ENCODE peak calls at places on chromosome 17, in seven cellular contexts. D is SK-N-SH, P is HCT116, G is K562, R is GM12878, W is H1, Y is HepG2. V is an unnamed sample.

GRCh38 chr17:17073627-17074521 is 31.6 kb downstream of the MPRIP start:
- DNase-seq in D (no peak), R (no peak), G (no peak), P (no peak), Y (no peak), W (no peak), V (no peak)

GRCh38 chr17:79622776-79623175 is 11.9 kb upstream of the RBFOX3 start:
- DNase-seq in R (no peak), D (peak), G (no peak), W (no peak), Y (no peak), P (no peak), V (no peak)

GRCh38 chr17:61816538-61816937 is 46.8 kb downstream of the BRIP1 start:
- DNase-seq in D (no peak), Y (no peak), P (no peak), G (no peak), R (no peak), W (no peak), V (no peak)

GRCh38 chr17:79786930-79787643 is 9.1 kb downstream of the CBX2 start:
- DNase-seq in D (no peak), W (no peak), R (no peak), Y (no peak), G (no peak), P (no peak), V (no peak)

GRCh38 chr17:56020369-56020768 is 132.9 kb upstream of the ANKFN1 start:
- DNase-seq in R (no peak), G (no peak), D (no peak), P (no peak), W (no peak), Y (no peak), V (no peak)

GRCh38 chr17:75697651-75698291 is 23.5 kb upstream of the ITGB4 start:
- DNase-seq in R (no peak), G (no peak), Y (peak), W (no peak), D (no peak), P (no peak), V (no peak)

GRCh38 chr17:16953347-16953746 is 18.6 kb downstream of the TNFRSF13B start:
- DNase-seq in D (no peak), W (no peak), G (no peak), P (no peak), Y (no peak), R (no peak), V (no peak)

GRCh38 chr17:67021196-67021595 is 23.2 kb upstream of the CACNG1 start:
- DNase-seq in Y (no peak), D (no peak), G (peak), P (no peak), W (no peak), R (no peak), V (no peak)

GRCh38 chr17:47223460-47223859 is 14.3 kb downstream of the MYL4 start:
- DNase-seq in G (no peak), D (no peak), W (no peak), P (no peak), Y (no peak), R (no peak), V (no peak)

GRCh38 chr17:3974138-3974687 is 10.0 kb upstream of the ATP2A3 start:
- DNase-seq in W (no peak), D (peak), P (no peak), R (no peak), Y (no peak), G (peak), V (no peak)

GRCh38 chr17:21353326-21354010 is 22.7 kb upstream of the KCNJ12 start:
- DNase-seq in Y (no peak), P (no peak), W (no peak), D (no peak), R (no peak), G (no peak), V (no peak)

GRCh38 chr17:76793775-76794174 is 55.9 kb downstream of the MFSD11 start:
- DNase-seq in R (no peak), D (peak), P (peak), Y (peak), W (no peak), G (peak), V (peak)

GRCh38 chr17:57195790-57196460 is 60.4 kb upstream of the MSI2 start:
- DNase-seq in W (no peak), R (no peak), P (no peak), Y (no peak), G (no peak), D (no peak), V (no peak)

GRCh38 chr17:63697341-63698286 is 2.3 kb downstream of the LIMD2 start:
- DNase-seq in Y (peak), W (no peak), D (peak), R (peak), P (peak), G (peak), V (peak)

GRCh38 chr17:78952706-78953105 is 27.0 kb downstream of the LGALS3BP start:
- DNase-seq in R (no peak), P (no peak), Y (no peak), G (no peak), D (no peak), W (no peak), V (no peak)

GRCh38 chr17:72270530-72270929 is 149.7 kb downstream of the SOX9 start:
- DNase-seq in R (no peak), W (no peak), G (no peak), Y (no peak), P (no peak), D (peak), V (peak)

GRCh38 chr17:57655564-57655963 is 89.5 kb downstream of the CCDC182 start:
- DNase-seq in G (no peak), D (no peak), P (no peak), R (no peak), W (no peak), Y (no peak), V (no peak)

GRCh38 chr17:976316-976715 is 3.3 kb downstream of the NXN start:
- DNase-seq in G (no peak), W (no peak), R (no peak), Y (no peak), P (no peak), D (no peak), V (no peak)

GRCh38 chr17:979211-979538 is 401 bp downstream of the NXN start:
- DNase-seq in D (no peak), G (no peak), R (no peak), W (no peak), Y (no peak), P (no peak), V (no peak)

GRCh38 chr17:975321-975982 is 4.1 kb downstream of the NXN start:
- DNase-seq in Y (no peak), G (no peak), W (no peak), P (no peak), R (no peak), D (peak), V (no peak)

GRCh38 chr17:978110-979093 is 1.2 kb downstream of the NXN start:
- DNase-seq in P (no peak), W (no peak), R (no peak), Y (no peak), D (peak), G (peak), V (no peak)

GRCh38 chr17:977163-977562 is 2.4 kb downstream of the NXN start:
- DNase-seq in P (no peak), D (no peak), R (no peak), G (no peak), W (no peak), Y (no peak), V (no peak)
- TF ChIP-seq JUND in P (no peak), D (no peak), R (no peak), G (no peak), W (no peak), Y (no peak), V (no peak)

GRCh38 chr17:42362245-42362961 is 25.8 kb downstream of the STAT3 start:
- DNase-seq in Y (no peak), W (no peak), R (no peak), D (no peak), G (no peak), P (no peak), V (no peak)
- TF ChIP-seq JUND in Y (no peak), W (no peak), R (no peak), D (no peak), G (no peak), P (no peak), V (no peak)

GRCh38 chr17:82985436-82985820 is 94.0 kb upstream of the METRNL start:
- DNase-seq in W (no peak), P (no peak), G (no peak), R (no peak), D (peak), Y (no peak), V (no peak)
- TF ChIP-seq JUND in W (no peak), P (no peak), G (no peak), R (no peak), D (no peak), Y (no peak), V (no peak)

GRCh38 chr17:60079401-60079861 is 710 bp upstream of the HEATR6 start:
- DNase-seq in Y (no peak), R (no peak), D (peak), W (no peak), P (no peak), G (no peak), V (peak)
- TF ChIP-seq JUND in Y (no peak), R (no peak), D (no peak), W (no peak), P (no peak), G (no peak), V (no peak)

GRCh38 chr17:32485261-32485955 is 1.4 kb upstream of the CDK5R1 start:
- DNase-seq in W (no peak), R (no peak), Y (no peak), D (no peak), G (no peak), P (no peak), V (no peak)

GRCh38 chr17:32486701-32487459 is at the start of gene CDK5R1:
- DNase-seq in R (no peak), P (no peak), W (no peak), D (peak), G (peak), Y (peak), V (peak)

GRCh38 chr17:32484628-32485027 is 2.2 kb upstream of the CDK5R1 start:
- DNase-seq in P (no peak), W (no peak), R (no peak), G (no peak), D (no peak), Y (no peak), V (no peak)

GRCh38 chr17:32487460-32488176 is 825 bp downstream of the CDK5R1 start:
- DNase-seq in W (no peak), G (no peak), R (no peak), P (no peak), D (peak), Y (no peak), V (peak)

GRCh38 chr17:32486091-32486700 is 597 bp upstream of the CDK5R1 start:
- DNase-seq in R (no peak), D (peak), W (no peak), P (peak), G (peak), Y (peak), V (peak)
- TF ChIP-seq JUND in R (no peak), D (no peak), W (no peak), P (no peak), G (no peak), Y (no peak), V (no peak)

GRCh38 chr17:9529033-9529748 is 46.4 kb downstream of the STX8 start:
- DNase-seq in G (peak), D (peak), Y (peak), P (no peak), R (no peak), W (no peak), V (peak)
- TF ChIP-seq JUND in G (no peak), D (no peak), Y (no peak), P (no peak), R (no peak), W (no peak), V (no peak)

DNA sequence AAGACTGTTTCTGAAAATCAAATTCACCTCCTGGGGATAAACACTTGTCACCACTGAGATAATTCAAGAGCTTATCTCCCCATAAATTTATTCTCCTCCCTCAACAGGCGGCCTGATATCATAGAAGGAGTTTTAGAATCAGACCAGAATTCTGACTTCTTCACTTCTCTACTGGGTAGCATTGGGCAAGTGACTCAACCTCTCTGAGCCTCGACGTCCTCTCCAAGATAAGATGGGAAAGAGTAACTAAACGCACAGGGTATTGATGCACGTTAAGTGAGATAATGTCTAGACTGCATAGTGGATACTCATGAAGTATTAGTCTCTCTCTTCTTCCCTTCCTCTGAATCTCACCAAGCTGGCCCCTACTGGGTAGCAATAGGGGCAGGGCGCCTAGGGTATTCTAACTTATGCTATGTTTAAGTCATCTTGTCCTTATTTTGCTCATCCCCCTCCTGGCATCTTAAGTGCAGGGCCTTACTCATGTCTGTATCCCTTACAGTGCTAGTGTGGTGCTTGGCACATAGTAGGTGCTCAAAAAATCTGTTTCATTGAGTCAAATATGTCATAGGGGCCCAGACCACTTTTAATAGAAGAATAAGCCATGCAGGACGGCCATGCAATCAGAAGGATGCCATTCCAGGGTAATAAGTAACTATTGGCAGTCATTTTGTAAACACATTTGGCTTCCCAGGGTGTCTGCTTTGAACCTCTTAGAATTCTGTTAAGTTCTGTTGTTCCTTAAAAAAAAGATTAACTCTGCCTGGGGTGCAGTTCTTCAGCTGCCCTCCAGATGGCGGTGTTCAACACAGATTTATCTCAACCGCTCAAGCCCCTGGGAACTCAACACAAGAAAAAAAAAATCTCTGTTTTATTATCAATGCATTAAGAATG is 476.3 kb upstream of the CCL2 start:
- DNase-seq in R (peak), D (peak), Y (peak), W (peak), G (peak), P (peak), V (peak)
- TF ChIP-seq JUND in R (no peak), D (no peak), Y (no peak), W (no peak), G (no peak), P (no peak), V (no peak)